ENCODE peak calls at places on chromosome 4, in ten cellular contexts. One of them, this sample, is unnamed.

GRCh38 chr4:10687526-10687925 is 3.0 kb upstream of the CLNK start:
- DNase-seq in left lung: no peak
- DNase-seq in HCT116: no peak
- DNase-seq in epithelial cell of prostate: no peak
- DNase-seq in effector memory CD4-positive, alpha-beta T cell: no peak
- DNase-seq in DMS153: no peak
- DNase-seq in effector memory CD8-positive, alpha-beta T cell: no peak
- DNase-seq in putamen: no peak
- DNase-seq in naive thymus-derived CD8-positive, alpha-beta T cell: no peak
- DNase-seq in H54: no peak
- DNase-seq in this sample: no peak

GRCh38 chr4:184384056-184384809 is 90.1 kb downstream of the IRF2 start:
- DNase-seq in effector memory CD4-positive, alpha-beta T cell: no peak
- DNase-seq in H54: peak; percentile 10
- DNase-seq in naive thymus-derived CD8-positive, alpha-beta T cell: no peak
- DNase-seq in DMS153: no peak
- DNase-seq in putamen: peak; percentile 32
- DNase-seq in effector memory CD8-positive, alpha-beta T cell: peak; percentile 7
- DNase-seq in epithelial cell of prostate: peak; percentile 79
- DNase-seq in HCT116: no peak
- DNase-seq in left lung: no peak
- DNase-seq in this sample: peak; percentile 14

GRCh38 chr4:56506110-56506705 is 617 bp downstream of the ARL9 start:
- DNase-seq in DMS153: no peak
- DNase-seq in left lung: no peak
- DNase-seq in epithelial cell of prostate: no peak
- DNase-seq in effector memory CD4-positive, alpha-beta T cell: no peak
- DNase-seq in HCT116: no peak
- DNase-seq in naive thymus-derived CD8-positive, alpha-beta T cell: no peak
- DNase-seq in putamen: no peak
- DNase-seq in effector memory CD8-positive, alpha-beta T cell: no peak
- DNase-seq in H54: no peak
- DNase-seq in this sample: no peak

GRCh38 chr4:8920289-8920965 is 48.8 kb upstream of the HMX1 start:
- DNase-seq in naive thymus-derived CD8-positive, alpha-beta T cell: no peak
- DNase-seq in H54: no peak
- DNase-seq in DMS153: no peak
- DNase-seq in left lung: no peak
- DNase-seq in effector memory CD4-positive, alpha-beta T cell: no peak
- DNase-seq in epithelial cell of prostate: no peak
- DNase-seq in putamen: no peak
- DNase-seq in effector memory CD8-positive, alpha-beta T cell: no peak
- DNase-seq in HCT116: no peak
- DNase-seq in this sample: no peak

GRCh38 chr4:12458621-12459020 is 1025.5 kb downstream of the RAB28 start:
- DNase-seq in naive thymus-derived CD8-positive, alpha-beta T cell: no peak
- DNase-seq in H54: no peak
- DNase-seq in DMS153: no peak
- DNase-seq in putamen: no peak
- DNase-seq in left lung: no peak
- DNase-seq in HCT116: no peak
- DNase-seq in epithelial cell of prostate: peak; percentile 76
- DNase-seq in effector memory CD4-positive, alpha-beta T cell: no peak
- DNase-seq in effector memory CD8-positive, alpha-beta T cell: no peak
- DNase-seq in this sample: no peak

GRCh38 chr4:100299019-100299418 is 108.8 kb upstream of the DDIT4L start:
- DNase-seq in epithelial cell of prostate: no peak
- DNase-seq in effector memory CD4-positive, alpha-beta T cell: no peak
- DNase-seq in HCT116: peak; percentile 8
- DNase-seq in H54: peak; percentile 0
- DNase-seq in DMS153: no peak
- DNase-seq in effector memory CD8-positive, alpha-beta T cell: no peak
- DNase-seq in putamen: no peak
- DNase-seq in left lung: no peak
- DNase-seq in naive thymus-derived CD8-positive, alpha-beta T cell: no peak
- DNase-seq in this sample: no peak

GRCh38 chr4:112704991-112705845 is 68.3 kb downstream of the LARP7 start:
- DNase-seq in HCT116: peak; percentile 8
- DNase-seq in putamen: peak; percentile 7
- DNase-seq in effector memory CD8-positive, alpha-beta T cell: no peak
- DNase-seq in naive thymus-derived CD8-positive, alpha-beta T cell: no peak
- DNase-seq in DMS153: no peak
- DNase-seq in effector memory CD4-positive, alpha-beta T cell: no peak
- DNase-seq in left lung: no peak
- DNase-seq in epithelial cell of prostate: no peak
- DNase-seq in H54: peak; percentile 45
- DNase-seq in this sample: no peak

GRCh38 chr4:122668241-122668640 is 47.4 kb upstream of the IL21 start:
- DNase-seq in H54: no peak
- DNase-seq in naive thymus-derived CD8-positive, alpha-beta T cell: no peak
- DNase-seq in effector memory CD4-positive, alpha-beta T cell: no peak
- DNase-seq in effector memory CD8-positive, alpha-beta T cell: no peak
- DNase-seq in HCT116: no peak
- DNase-seq in epithelial cell of prostate: no peak
- DNase-seq in left lung: no peak
- DNase-seq in putamen: no peak
- DNase-seq in DMS153: no peak
- DNase-seq in this sample: no peak

GRCh38 chr4:91936301-91936700 is 367.5 kb upstream of the GRID2 start:
- DNase-seq in DMS153: peak; percentile 69
- DNase-seq in left lung: no peak
- DNase-seq in putamen: no peak
- DNase-seq in effector memory CD8-positive, alpha-beta T cell: no peak
- DNase-seq in H54: no peak
- DNase-seq in effector memory CD4-positive, alpha-beta T cell: no peak
- DNase-seq in naive thymus-derived CD8-positive, alpha-beta T cell: no peak
- DNase-seq in HCT116: no peak
- DNase-seq in epithelial cell of prostate: no peak
- DNase-seq in this sample: no peak

GRCh38 chr4:70895405-70895804 is 6.8 kb upstream of the MOB1B start:
- DNase-seq in H54: no peak
- DNase-seq in putamen: peak; percentile 12
- DNase-seq in epithelial cell of prostate: no peak
- DNase-seq in naive thymus-derived CD8-positive, alpha-beta T cell: no peak
- DNase-seq in effector memory CD8-positive, alpha-beta T cell: no peak
- DNase-seq in left lung: no peak
- DNase-seq in effector memory CD4-positive, alpha-beta T cell: no peak
- DNase-seq in HCT116: no peak
- DNase-seq in DMS153: peak; percentile 39
- DNase-seq in this sample: no peak

GRCh38 chr4:7539659-7540058 is 104.9 kb upstream of the PSAPL1 start:
- DNase-seq in epithelial cell of prostate: no peak
- DNase-seq in effector memory CD8-positive, alpha-beta T cell: peak; percentile 81
- DNase-seq in effector memory CD4-positive, alpha-beta T cell: peak; percentile 56
- DNase-seq in DMS153: no peak
- DNase-seq in putamen: no peak
- DNase-seq in left lung: peak; percentile 69
- DNase-seq in HCT116: peak; percentile 92
- DNase-seq in naive thymus-derived CD8-positive, alpha-beta T cell: peak; percentile 40
- DNase-seq in H54: peak; percentile 77
- DNase-seq in this sample: peak; percentile 82

GRCh38 chr4:112765317-112765989 is 128.5 kb downstream of the LARP7 start:
- DNase-seq in H54: no peak
- DNase-seq in naive thymus-derived CD8-positive, alpha-beta T cell: no peak
- DNase-seq in effector memory CD8-positive, alpha-beta T cell: no peak
- DNase-seq in epithelial cell of prostate: no peak
- DNase-seq in HCT116: peak; percentile 43
- DNase-seq in putamen: no peak
- DNase-seq in DMS153: no peak
- DNase-seq in effector memory CD4-positive, alpha-beta T cell: no peak
- DNase-seq in left lung: no peak
- DNase-seq in this sample: no peak

GRCh38 chr4:57102050-57102564 is 8.1 kb downstream of the IGFBP7 start:
- DNase-seq in DMS153: no peak
- DNase-seq in effector memory CD4-positive, alpha-beta T cell: no peak
- DNase-seq in putamen: no peak
- DNase-seq in effector memory CD8-positive, alpha-beta T cell: no peak
- DNase-seq in naive thymus-derived CD8-positive, alpha-beta T cell: no peak
- DNase-seq in H54: no peak
- DNase-seq in left lung: no peak
- DNase-seq in epithelial cell of prostate: no peak
- DNase-seq in HCT116: no peak
- DNase-seq in this sample: no peak

GRCh38 chr4:80305466-80305865 is 30.1 kb upstream of the CFAP299 start:
- DNase-seq in DMS153: no peak
- DNase-seq in putamen: no peak
- DNase-seq in H54: no peak
- DNase-seq in effector memory CD4-positive, alpha-beta T cell: no peak
- DNase-seq in left lung: no peak
- DNase-seq in effector memory CD8-positive, alpha-beta T cell: no peak
- DNase-seq in naive thymus-derived CD8-positive, alpha-beta T cell: no peak
- DNase-seq in HCT116: no peak
- DNase-seq in epithelial cell of prostate: no peak
- DNase-seq in this sample: no peak

GRCh38 chr4:95516528-95517011 is 32.2 kb downstream of the UNC5C start:
- DNase-seq in epithelial cell of prostate: no peak
- DNase-seq in putamen: no peak
- DNase-seq in left lung: no peak
- DNase-seq in effector memory CD8-positive, alpha-beta T cell: no peak
- DNase-seq in HCT116: no peak
- DNase-seq in naive thymus-derived CD8-positive, alpha-beta T cell: no peak
- DNase-seq in effector memory CD4-positive, alpha-beta T cell: no peak
- DNase-seq in DMS153: peak; percentile 14
- DNase-seq in H54: no peak
- DNase-seq in this sample: no peak

GRCh38 chr4:10753856-10754384 is 69.4 kb upstream of the CLNK start:
- DNase-seq in naive thymus-derived CD8-positive, alpha-beta T cell: no peak
- DNase-seq in putamen: no peak
- DNase-seq in effector memory CD8-positive, alpha-beta T cell: no peak
- DNase-seq in H54: no peak
- DNase-seq in epithelial cell of prostate: no peak
- DNase-seq in effector memory CD4-positive, alpha-beta T cell: no peak
- DNase-seq in HCT116: no peak
- DNase-seq in DMS153: no peak
- DNase-seq in left lung: no peak
- DNase-seq in this sample: no peak

GRCh38 chr4:146317783-146318182 is 103.4 kb downstream of the REELD1 start:
- DNase-seq in HCT116: no peak
- DNase-seq in effector memory CD8-positive, alpha-beta T cell: no peak
- DNase-seq in left lung: no peak
- DNase-seq in H54: no peak
- DNase-seq in naive thymus-derived CD8-positive, alpha-beta T cell: no peak
- DNase-seq in epithelial cell of prostate: no peak
- DNase-seq in DMS153: no peak
- DNase-seq in effector memory CD4-positive, alpha-beta T cell: no peak
- DNase-seq in putamen: no peak
- DNase-seq in this sample: no peak

GRCh38 chr4:154911097-154911496 is 130.0 kb downstream of the RBM46 start:
- DNase-seq in DMS153: no peak
- DNase-seq in epithelial cell of prostate: no peak
- DNase-seq in effector memory CD8-positive, alpha-beta T cell: no peak
- DNase-seq in left lung: no peak
- DNase-seq in HCT116: no peak
- DNase-seq in putamen: no peak
- DNase-seq in naive thymus-derived CD8-positive, alpha-beta T cell: no peak
- DNase-seq in H54: no peak
- DNase-seq in effector memory CD4-positive, alpha-beta T cell: no peak
- DNase-seq in this sample: no peak

GRCh38 chr4:52028970-52029369 is 8.8 kb upstream of the LRRC66 start:
- DNase-seq in left lung: no peak
- DNase-seq in HCT116: no peak
- DNase-seq in effector memory CD8-positive, alpha-beta T cell: no peak
- DNase-seq in H54: no peak
- DNase-seq in effector memory CD4-positive, alpha-beta T cell: no peak
- DNase-seq in epithelial cell of prostate: no peak
- DNase-seq in naive thymus-derived CD8-positive, alpha-beta T cell: no peak
- DNase-seq in putamen: no peak
- DNase-seq in DMS153: no peak
- DNase-seq in this sample: no peak

GRCh38 chr4:74675673-74676279 is 118.5 kb downstream of the BTC start:
- DNase-seq in naive thymus-derived CD8-positive, alpha-beta T cell: peak; percentile 2
- DNase-seq in left lung: no peak
- DNase-seq in HCT116: peak; percentile 80
- DNase-seq in putamen: no peak
- DNase-seq in DMS153: peak; percentile 32
- DNase-seq in effector memory CD4-positive, alpha-beta T cell: no peak
- DNase-seq in H54: no peak
- DNase-seq in effector memory CD8-positive, alpha-beta T cell: no peak
- DNase-seq in epithelial cell of prostate: no peak
- DNase-seq in this sample: peak; percentile 1

GRCh38 chr4:21806991-21807390 is 141.6 kb downstream of the KCNIP4 start:
- DNase-seq in naive thymus-derived CD8-positive, alpha-beta T cell: no peak
- DNase-seq in DMS153: no peak
- DNase-seq in putamen: no peak
- DNase-seq in effector memory CD4-positive, alpha-beta T cell: no peak
- DNase-seq in HCT116: no peak
- DNase-seq in left lung: no peak
- DNase-seq in epithelial cell of prostate: no peak
- DNase-seq in effector memory CD8-positive, alpha-beta T cell: no peak
- DNase-seq in H54: no peak
- DNase-seq in this sample: no peak

GRCh38 chr4:144599621-144600020 is 46.3 kb upstream of the HHIP start:
- DNase-seq in left lung: no peak
- DNase-seq in H54: no peak
- DNase-seq in naive thymus-derived CD8-positive, alpha-beta T cell: no peak
- DNase-seq in putamen: no peak
- DNase-seq in HCT116: no peak
- DNase-seq in epithelial cell of prostate: no peak
- DNase-seq in effector memory CD8-positive, alpha-beta T cell: no peak
- DNase-seq in effector memory CD4-positive, alpha-beta T cell: no peak
- DNase-seq in DMS153: no peak
- DNase-seq in this sample: no peak

GRCh38 chr4:66300336-66300934 is 630.1 kb upstream of the EPHA5 start:
- DNase-seq in DMS153: no peak
- DNase-seq in H54: no peak
- DNase-seq in HCT116: no peak
- DNase-seq in putamen: no peak
- DNase-seq in effector memory CD8-positive, alpha-beta T cell: no peak
- DNase-seq in epithelial cell of prostate: no peak
- DNase-seq in left lung: no peak
- DNase-seq in effector memory CD4-positive, alpha-beta T cell: no peak
- DNase-seq in naive thymus-derived CD8-positive, alpha-beta T cell: no peak
- DNase-seq in this sample: no peak

GRCh38 chr4:73139991-73140390 is 70.5 kb upstream of the COX18 start:
- DNase-seq in left lung: no peak
- DNase-seq in effector memory CD8-positive, alpha-beta T cell: no peak
- DNase-seq in HCT116: no peak
- DNase-seq in naive thymus-derived CD8-positive, alpha-beta T cell: no peak
- DNase-seq in effector memory CD4-positive, alpha-beta T cell: no peak
- DNase-seq in DMS153: no peak
- DNase-seq in H54: no peak
- DNase-seq in epithelial cell of prostate: no peak
- DNase-seq in putamen: peak; percentile 18
- DNase-seq in this sample: no peak

GRCh38 chr4:139330283-139330682 is 28.0 kb upstream of the NDUFC1 start:
- DNase-seq in left lung: no peak
- DNase-seq in putamen: peak; percentile 52
- DNase-seq in HCT116: no peak
- DNase-seq in H54: no peak
- DNase-seq in DMS153: no peak
- DNase-seq in naive thymus-derived CD8-positive, alpha-beta T cell: no peak
- DNase-seq in effector memory CD4-positive, alpha-beta T cell: no peak
- DNase-seq in effector memory CD8-positive, alpha-beta T cell: no peak
- DNase-seq in epithelial cell of prostate: no peak
- DNase-seq in this sample: no peak

GRCh38 chr4:156321203-156321602 is 367.5 kb upstream of the CTSO start:
- DNase-seq in naive thymus-derived CD8-positive, alpha-beta T cell: no peak
- DNase-seq in HCT116: no peak
- DNase-seq in effector memory CD4-positive, alpha-beta T cell: no peak
- DNase-seq in putamen: no peak
- DNase-seq in epithelial cell of prostate: peak; percentile 78
- DNase-seq in DMS153: no peak
- DNase-seq in H54: peak; percentile 1
- DNase-seq in effector memory CD8-positive, alpha-beta T cell: no peak
- DNase-seq in left lung: no peak
- DNase-seq in this sample: no peak

GRCh38 chr4:70667710-70668535 is 1.6 kb upstream of the JCHAIN start:
- DNase-seq in HCT116: no peak
- DNase-seq in effector memory CD8-positive, alpha-beta T cell: no peak
- DNase-seq in H54: no peak
- DNase-seq in DMS153: no peak
- DNase-seq in left lung: no peak
- DNase-seq in naive thymus-derived CD8-positive, alpha-beta T cell: no peak
- DNase-seq in putamen: no peak
- DNase-seq in epithelial cell of prostate: no peak
- DNase-seq in effector memory CD4-positive, alpha-beta T cell: no peak
- DNase-seq in this sample: no peak

GRCh38 chr4:170674176-170674575 is 584.4 kb upstream of the AADAT start:
- DNase-seq in left lung: no peak
- DNase-seq in DMS153: no peak
- DNase-seq in naive thymus-derived CD8-positive, alpha-beta T cell: no peak
- DNase-seq in epithelial cell of prostate: no peak
- DNase-seq in effector memory CD8-positive, alpha-beta T cell: no peak
- DNase-seq in putamen: no peak
- DNase-seq in HCT116: no peak
- DNase-seq in effector memory CD4-positive, alpha-beta T cell: no peak
- DNase-seq in H54: no peak
- DNase-seq in this sample: no peak